ENCODE peak calls at places on chromosomes 6 and 20, in four cellular contexts. Y is NCI-H2081; C is activated gamma-delta T cell; A is stimulated activated CD4-positive, alpha-beta T cell treated with anti-CD3 and anti-CD28 coated beads, Interleukin-1b, Interleukin-23, amount 100 ng/mL, for 24 hours. Z is an unnamed sample.

GRCh38 chr6:156395276-156395675 is 381.9 kb upstream of the ARID1B start:
- DNase-seq in Y (no peak), C (no peak), A (no peak), Z (no peak)

GRCh38 chr6:2396292-2396691 is 150.9 kb upstream of the GMDS start:
- DNase-seq in Y (no peak), C (no peak), A (no peak), Z (no peak)

GRCh38 chr20:16537918-16538317 is 35.3 kb downstream of the KIF16B start:
- DNase-seq in Y (no peak), C (no peak), A (no peak), Z (no peak)

GRCh38 chr6:33967966-33968724 is 164.3 kb upstream of the MLN start:
- DNase-seq in Y (peak), C (no peak), A (no peak), Z (no peak)

GRCh38 chr6:111291334-111291705 is 191.7 kb downstream of the REV3L start:
- DNase-seq in Y (no peak), C (no peak), A (no peak), Z (no peak)

GRCh38 chr6:149929422-149929821 is 6.5 kb upstream of the RAET1G start:
- DNase-seq in Y (no peak), C (no peak), A (no peak), Z (no peak)

GRCh38 chr20:2757001-2757400 is 43.4 kb downstream of the CPXM1 start:
- DNase-seq in Y (no peak), C (no peak), A (no peak), Z (no peak)

GRCh38 chr20:47392015-47392720 is 35.7 kb upstream of the ZMYND8 start:
- DNase-seq in Y (no peak), C (no peak), A (no peak), Z (peak)

GRCh38 chr20:1566701-1567100 is 9.2 kb upstream of the SIRPD start:
- DNase-seq in Y (no peak), C (no peak), A (no peak), Z (no peak)

GRCh38 chr6:117188627-117189201 is 76.6 kb upstream of the VGLL2 start:
- DNase-seq in Y (no peak), C (no peak), A (no peak), Z (no peak)

GRCh38 chr6:44180886-44181285 is 22.3 kb downstream of the CAPN11 start:
- DNase-seq in Y (no peak), C (no peak), A (no peak), Z (no peak)

GRCh38 chr6:132300323-132300949 is 100.8 kb downstream of the MOXD1 start:
- DNase-seq in Y (peak), C (no peak), A (no peak), Z (no peak)

GRCh38 chr6:78324213-78324612 is 543.1 kb upstream of the IRAK1BP1 start:
- DNase-seq in Y (no peak), C (no peak), A (no peak), Z (no peak)

GRCh38 chr6:36925809-36926208 is 28.7 kb upstream of the PI16 start:
- DNase-seq in Y (no peak), C (no peak), A (no peak), Z (no peak)

GRCh38 chr6:39206250-39206721 is 23.0 kb downstream of the KCNK5 start:
- DNase-seq in Y (no peak), C (no peak), A (no peak), Z (no peak)

GRCh38 chr6:5260661-5261544 is at the start of the genes FARS2 and LYRM4:
- DNase-seq in Y (peak), C (peak), A (peak), Z (peak)

GRCh38 chr6:71482742-71483141 is 194.1 kb downstream of the OGFRL1 start:
- DNase-seq in Y (no peak), C (no peak), A (no peak), Z (no peak)

GRCh38 chr6:43222418-43223059 is 6.7 kb downstream of the DNPH1 start:
- DNase-seq in Y (no peak), C (no peak), A (no peak), Z (no peak)

GRCh38 chr6:93828553-93828952 is 409.2 kb upstream of the EPHA7 start:
- DNase-seq in Y (no peak), C (no peak), A (no peak), Z (no peak)

GRCh38 chr6:168397011-168397410 is 44.0 kb upstream of the SMOC2 start:
- DNase-seq in Y (no peak), C (no peak), A (no peak), Z (no peak)

GRCh38 chr6:103273048-103273447 is 1586.7 kb downstream of the HACE1 start:
- DNase-seq in Y (peak), C (no peak), A (no peak), Z (no peak)

GRCh38 chr6:2976571-2977085 is 5.3 kb upstream of the SERPINB6 start:
- DNase-seq in Y (no peak), C (no peak), A (no peak), Z (no peak)

GRCh38 chr6:107698146-107698545 is 126.0 kb downstream of the SCML4 start:
- DNase-seq in Y (no peak), C (no peak), A (no peak), Z (no peak)

GRCh38 chr6:18457065-18457817 is 70.1 kb downstream of the RNF144B start:
- DNase-seq in Y (no peak), C (no peak), A (no peak), Z (no peak)

GRCh38 chr20:59938221-59938620 is 1.9 kb downstream of the PPP1R3D start:
- DNase-seq in Y (no peak), C (no peak), A (no peak), Z (no peak)

GRCh38 chr6:54481096-54481495 is 172.9 kb downstream of the TINAG start:
- DNase-seq in Y (no peak), C (no peak), A (no peak), Z (peak)

GRCh38 chr20:62642666-62643520 is 590 bp downstream of the SLCO4A1 start:
- DNase-seq in Y (no peak), C (peak), A (no peak), Z (peak)

GRCh38 chr6:5671162-5671561 is 335.6 kb downstream of the NRN1 start:
- DNase-seq in Y (no peak), C (no peak), A (no peak), Z (no peak)

GRCh38 chr6:147448212-147448611 is 60.3 kb upstream of the SAMD5 start:
- DNase-seq in Y (no peak), C (no peak), A (no peak), Z (no peak)

GRCh38 chr20:62854121-62854520 is 7.5 kb downstream of the TCFL5 start:
- DNase-seq in Y (no peak), C (no peak), A (no peak), Z (no peak)

GRCh38 chr20:24303393-24303792 is 166.0 kb upstream of the SYNDIG1 start:
- DNase-seq in Y (no peak), C (no peak), A (no peak), Z (no peak)

GRCh38 chr6:149128489-149129145 is 188.9 kb upstream of the TAB2 start:
- DNase-seq in Y (no peak), C (no peak), A (no peak), Z (no peak)

GRCh38 chr6:38415231-38416005 is 224.3 kb downstream of the BTBD9 start:
- DNase-seq in Y (no peak), C (no peak), A (no peak), Z (no peak)

GRCh38 chr20:50005378-50006020 is 22.7 kb downstream of the SNAI1 start:
- DNase-seq in Y (no peak), C (no peak), A (no peak), Z (peak)

GRCh38 chr6:150767161-150767560 is 98.3 kb upstream of the MTHFD1L start:
- DNase-seq in Y (no peak), C (no peak), A (no peak), Z (no peak)

GRCh38 chr6:75855047-75855446 is 106.0 kb downstream of the MYO6 start:
- DNase-seq in Y (no peak), C (no peak), A (no peak), Z (no peak)